ENCODE peak calls at places on chromosome 4, in nine cellular contexts. W, J, C, K, M, Z, P, R and Y are unnamed samples.

GRCh38 chr4:109803924-109804571 is 2.2 kb upstream of the CFI start:
- DNase-seq in W (no peak), Z (peak), K (no peak), R (peak), M (no peak), P (peak), C (no peak), J (peak), Y (no peak)

GRCh38 chr4:7140692-7141069 is 51.7 kb upstream of the SORCS2 start:
- DNase-seq in P (no peak), C (no peak), M (no peak), Z (no peak), J (no peak), K (no peak), R (no peak), W (no peak), Y (no peak)

GRCh38 chr4:4206204-4206603 is 20.5 kb downstream of the OTOP1 start:
- DNase-seq in K (no peak), R (no peak), J (no peak), P (no peak), W (no peak), C (no peak), M (no peak), Z (no peak), Y (no peak)

GRCh38 chr4:48370260-48371134 is 29.2 kb downstream of the SLAIN2 start:
- DNase-seq in J (no peak), P (no peak), K (no peak), R (no peak), W (no peak), M (no peak), C (no peak), Z (no peak), Y (no peak)

GRCh38 chr4:153207561-153207960 is 3.3 kb downstream of the TRIM2 start:
- DNase-seq in W (peak), P (peak), R (peak), J (peak), K (no peak), C (no peak), Z (no peak), M (no peak), Y (no peak)

GRCh38 chr4:139167774-139168444 is 9.1 kb downstream of the ELF2 start:
- DNase-seq in R (peak), M (no peak), W (no peak), C (no peak), P (peak), Z (no peak), J (peak), K (no peak), Y (no peak)

GRCh38 chr4:182604161-182604591 is 313.0 kb downstream of the DCTD start:
- DNase-seq in J (peak), R (no peak), C (no peak), M (no peak), Z (peak), K (no peak), P (peak), W (no peak), Y (no peak)

GRCh38 chr4:130257271-130257670 is 1161.3 kb downstream of the C4orf33 start:
- DNase-seq in K (no peak), J (peak), M (no peak), R (no peak), Z (peak), P (no peak), W (no peak), C (no peak), Y (no peak)

GRCh38 chr4:147749811-147750321 is 18.0 kb downstream of the ARHGAP10 start:
- DNase-seq in Z (no peak), K (no peak), R (no peak), J (no peak), W (no peak), M (no peak), C (no peak), P (no peak), Y (peak)

GRCh38 chr4:8291036-8291682 is 21.6 kb downstream of the HTRA3 start:
- DNase-seq in C (no peak), J (no peak), W (peak), Z (no peak), P (no peak), M (peak), K (no peak), R (no peak), Y (no peak)

GRCh38 chr4:161320377-161320776 is 843.4 kb downstream of the FSTL5 start:
- DNase-seq in P (no peak), W (no peak), R (peak), Z (no peak), C (no peak), J (peak), K (no peak), M (no peak), Y (peak)

GRCh38 chr4:166308589-166308988 is 435.6 kb downstream of the TLL1 start:
- DNase-seq in W (no peak), Z (no peak), J (no peak), C (no peak), R (no peak), P (no peak), K (no peak), M (no peak), Y (no peak)

GRCh38 chr4:5921578-5921977 is 28.7 kb upstream of the CRMP1 start:
- DNase-seq in M (no peak), Z (no peak), P (no peak), J (no peak), W (no peak), K (no peak), C (no peak), R (no peak), Y (no peak)

GRCh38 chr4:2907226-2907625 is 56.0 kb downstream of the NOP14 start:
- DNase-seq in W (no peak), P (no peak), K (no peak), M (no peak), C (no peak), R (no peak), J (no peak), Z (no peak), Y (no peak)

GRCh38 chr4:16129336-16129735 is 45.5 kb upstream of the PROM1 start:
- DNase-seq in Z (no peak), W (no peak), C (no peak), K (no peak), P (no peak), J (no peak), M (no peak), R (no peak), Y (no peak)

GRCh38 chr4:10115657-10116624 is 658 bp downstream of the WDR1 start:
- DNase-seq in P (peak), J (no peak), C (peak), Z (no peak), M (peak), R (peak), K (no peak), W (peak), Y (peak)